ENCODE peak calls at places on chromosomes 12 and 14, in ten cellular contexts. V, F, J, Z, N, B, Y, Q, C and U are unnamed samples.

GRCh38 chr12:6951551-6952120 is 480 bp downstream of the PTPN6 start:
- DNase-seq in V (no peak), F (no peak), J (no peak), Z (no peak), N (no peak), B (no peak), Y (no peak), Q (no peak), C (no peak), U (no peak)

GRCh38 chr12:30752255-30752654 is 2.5 kb downstream of the CAPRIN2 start:
- DNase-seq in V (no peak), F (no peak), J (no peak), Z (no peak), N (no peak), B (no peak), Y (no peak), Q (no peak), C (no peak), U (no peak)

GRCh38 chr12:46608431-46609280 is 217.1 kb downstream of the SLC38A4 start:
- DNase-seq in V (no peak), F (no peak), J (no peak), Z (no peak), N (no peak), B (no peak), Y (no peak), Q (no peak), C (no peak), U (no peak)

GRCh38 chr14:99724196-99724891 is 40.2 kb downstream of the CYP46A1 start:
- DNase-seq in V (no peak), F (no peak), J (no peak), Z (no peak), N (no peak), B (no peak), Y (no peak), Q (no peak), C (no peak), U (no peak)

GRCh38 chr12:107843351-107844311 is 69.1 kb downstream of the ASCL4 start:
- DNase-seq in V (peak; percentile 27), F (peak; percentile 42), J (no peak), Z (peak; percentile 23), N (no peak), B (no peak), Y (no peak), Q (no peak), C (no peak), U (no peak)

GRCh38 chr14:41606249-41607118 is at the start of gene LRFN5:
- DNase-seq in V (peak; percentile 47), F (peak; percentile 66), J (no peak), Z (peak; percentile 67), N (no peak), B (no peak), Y (peak; percentile 23), Q (no peak), C (no peak), U (no peak)

GRCh38 chr12:46522141-46522540 is 149.6 kb upstream of the SLC38A2 start:
- DNase-seq in V (no peak), F (no peak), J (no peak), Z (no peak), N (no peak), B (no peak), Y (no peak), Q (no peak), C (no peak), U (no peak)

GRCh38 chr14:35155962-35156361 is 33.6 kb downstream of the PRORP start:
- DNase-seq in V (no peak), F (no peak), J (no peak), Z (peak; percentile 3), N (no peak), B (no peak), Y (no peak), Q (no peak), C (no peak), U (no peak)

GRCh38 chr12:46523863-46524770 is 151.5 kb upstream of the SLC38A2 start:
- DNase-seq in V (no peak), F (no peak), J (no peak), Z (peak; percentile 55), N (no peak), B (no peak), Y (no peak), Q (no peak), C (peak; percentile 40), U (no peak)

GRCh38 chr12:121543786-121544185 is 37.0 kb downstream of the KDM2B start:
- DNase-seq in V (no peak), F (peak; percentile 59), J (no peak), Z (no peak), N (no peak), B (no peak), Y (no peak), Q (no peak), C (no peak), U (no peak)

GRCh38 chr12:129016159-129016558 is 162.9 kb downstream of the GLT1D1 start:
- DNase-seq in V (no peak), F (no peak), J (no peak), Z (no peak), N (no peak), B (no peak), Y (no peak), Q (no peak), C (no peak), U (no peak)

GRCh38 chr12:41605528-41606295 is 417.6 kb downstream of the PDZRN4 start:
- DNase-seq in V (no peak), F (no peak), J (no peak), Z (no peak), N (no peak), B (no peak), Y (no peak), Q (no peak), C (no peak), U (no peak)

GRCh38 chr14:65169351-65169750 is 67.0 kb upstream of the MAX start:
- DNase-seq in V (no peak), F (no peak), J (peak; percentile 41), Z (no peak), N (no peak), B (no peak), Y (peak; percentile 90), Q (no peak), C (no peak), U (no peak)

GRCh38 chr12:58564721-58565120 is 355.6 kb downstream of the LRIG3 start:
- DNase-seq in V (no peak), F (no peak), J (no peak), Z (no peak), N (no peak), B (no peak), Y (no peak), Q (no peak), C (no peak), U (no peak)

GRCh38 chr12:16606201-16606849 is 363 bp upstream of the LMO3 start:
- DNase-seq in V (peak; percentile 22), F (peak; percentile 46), J (peak; percentile 50), Z (peak; percentile 59), N (no peak), B (no peak), Y (peak; percentile 79), Q (no peak), C (peak; percentile 15), U (no peak)

GRCh38 chr12:100553851-100554404 is 19.6 kb upstream of the GAS2L3 start:
- DNase-seq in V (no peak), F (no peak), J (no peak), Z (peak; percentile 46), N (no peak), B (no peak), Y (no peak), Q (no peak), C (no peak), U (no peak)